ENCODE peak calls at places on chromosomes 13 and 19, in six cellular contexts. H is cardiac fibroblast, K is chondrocyte, U is esophagus squamous epithelium, N is bronchial epithelial cell, G is GM06990. J is an unnamed sample.

GRCh38 chr13:28046981-28047380 is 53.4 kb downstream of the FLT3 start:
- DNase-seq in H (peak; percentile 9), K (no peak), G (no peak), N (no peak), U (no peak), J (no peak)

GRCh38 chr19:2014731-2015610 is 543 bp downstream of the BTBD2 start:
- DNase-seq in N (no peak), G (no peak), U (no peak), K (peak; percentile 91), H (no peak), J (no peak)

GRCh38 chr13:23510979-23511735 is 59.1 kb upstream of the TNFRSF19 start:
- DNase-seq in N (peak; percentile 52), G (peak; percentile 34), H (peak; percentile 67), U (no peak), K (no peak), J (no peak)

GRCh38 chr13:42116225-42116624 is 67.8 kb downstream of the DGKH start:
- DNase-seq in G (no peak), N (peak; percentile 84), K (no peak), H (peak; percentile 40), U (no peak), J (no peak)

GRCh38 chr13:41050041-41050440 is 11.3 kb upstream of the WBP4 start:
- DNase-seq in G (no peak), N (peak; percentile 77), H (peak; percentile 50), U (no peak), K (no peak), J (no peak)

GRCh38 chr13:73334459-73334858 is 275.7 kb downstream of the KLF5 start:
- DNase-seq in U (no peak), H (peak; percentile 31), G (no peak), K (no peak), N (peak; percentile 94), J (no peak)

GRCh38 chr19:42113641-42114348 is 18.5 kb downstream of the POU2F2 start:
- DNase-seq in U (no peak), H (peak; percentile 99), K (no peak), N (peak; percentile 99), G (peak; percentile 60), J (peak; percentile 65)

GRCh38 chr13:45674908-45675307 is 27.2 kb upstream of the CBY2 start:
- DNase-seq in H (peak; percentile 13), N (peak; percentile 68), U (no peak), K (no peak), G (no peak), J (no peak)

GRCh38 chr13:43520331-43520730 is 266.4 kb downstream of the ENOX1 start:
- DNase-seq in G (no peak), K (no peak), U (no peak), N (no peak), H (no peak), J (no peak)

GRCh38 chr13:43511260-43511970 is 275.4 kb downstream of the ENOX1 start:
- DNase-seq in N (no peak), U (no peak), K (no peak), G (no peak), H (no peak), J (no peak)

GRCh38 chr13:43514326-43514725 is 272.4 kb downstream of the ENOX1 start:
- DNase-seq in G (no peak), H (no peak), K (no peak), N (no peak), U (no peak), J (no peak)

DNA sequence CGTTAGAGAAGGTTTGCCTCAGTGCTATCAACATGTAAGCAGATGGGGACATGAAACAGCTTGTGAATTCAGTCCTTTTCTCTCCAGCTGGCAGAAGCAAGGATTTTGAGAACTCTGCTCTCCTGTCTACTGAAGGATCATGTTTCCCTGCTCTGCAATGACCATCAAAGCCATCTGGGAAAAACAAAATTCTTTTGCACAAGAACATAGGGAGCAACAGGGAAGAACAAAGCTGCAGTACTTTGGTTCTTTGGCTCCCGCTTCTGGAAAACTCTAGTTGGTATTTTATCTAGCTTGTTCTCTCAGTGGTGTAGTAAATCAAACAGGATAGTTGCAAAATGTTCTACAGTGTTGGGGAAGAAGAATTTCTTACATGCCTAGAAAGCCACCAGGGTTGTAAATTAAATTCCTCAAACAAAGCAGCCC is 270.4 kb downstream of the ENOX1 start:
- DNase-seq in G (no peak), U (no peak), N (no peak), K (no peak), H (no peak), J (no peak)
- TF ChIP-seq CTCF in G (no peak), U (no peak), N (no peak), K (peak; percentile 17), H (no peak), J (no peak)

GRCh38 chr13:107867701-107868661 is 347.4 kb downstream of the LIG4 start:
- DNase-seq in K (peak; percentile 87), U (no peak), N (no peak), G (no peak), H (peak; percentile 29), J (peak; percentile 24)
- TF ChIP-seq CTCF in K (peak; percentile 76), U (no peak), N (peak; percentile 19), G (no peak), H (peak; percentile 33), J (no peak)

GRCh38 chr13:33817843-33818661 is at the start of gene RFC3:
- DNase-seq in K (peak; percentile 96), U (peak; percentile 59), H (peak; percentile 97), N (peak; percentile 87), G (peak; percentile 93), J (peak; percentile 88)
- TF ChIP-seq CTCF in K (peak; percentile 25), U (no peak), H (no peak), N (no peak), G (peak; percentile 1), J (no peak)

GRCh38 chr19:23075031-23075733 is 41.6 kb upstream of the ZNF730 start:
- DNase-seq in K (peak; percentile 92), G (peak; percentile 86), H (peak; percentile 73), U (no peak), N (peak; percentile 52), J (no peak)
- TF ChIP-seq CTCF in K (peak; percentile 50), G (no peak), H (no peak), U (no peak), N (no peak), J (no peak)